ENCODE peak calls at places on chromosomes 13 and 19, in four cellular contexts. E is body of pancreas; X is HAP-1; N is stimulated activated CD4-positive, alpha-beta T cell treated with anti-CD3 and anti-CD28 coated beads, Interleukin-1b, Interleukin-23, amount 100 ng/mL, for 48 hours. T is an unnamed sample.

GRCh38 chr13:77521194-77521593 is 14.3 kb upstream of the SCEL start:
- DNase-seq in X (no peak), N (no peak), E (no peak), T (no peak)

GRCh38 chr19:33290956-33291622 is 11.2 kb downstream of the CEBPA start:
- DNase-seq in X (no peak), N (no peak), E (no peak), T (no peak)

GRCh38 chr13:32063622-32064233 is 32.2 kb downstream of the FRY start:
- DNase-seq in N (no peak), X (no peak), E (no peak), T (no peak)

GRCh38 chr13:32036762-32037161 is 5.2 kb downstream of the FRY start:
- DNase-seq in N (no peak), E (no peak), X (no peak), T (no peak)

GRCh38 chr19:8334458-8335342 is 8.4 kb downstream of the KANK3 start:
- DNase-seq in N (peak; percentile 33), E (peak; percentile 49), X (peak; percentile 41), T (peak; percentile 78)

GRCh38 chr13:22874839-22875238 is 305.9 kb upstream of the SGCG start:
- DNase-seq in X (no peak), N (no peak), E (no peak), T (no peak)

GRCh38 chr13:82717249-82717648 is 1165.0 kb downstream of the SLITRK1 start:
- DNase-seq in X (no peak), N (no peak), E (no peak), T (no peak)

GRCh38 chr13:113171250-113172125 is 13.0 kb downstream of the PROZ start:
- DNase-seq in X (no peak), E (no peak), N (no peak), T (no peak)

GRCh38 chr13:72129117-72129516 is 262.1 kb upstream of the DACH1 start:
- DNase-seq in X (no peak), N (no peak), E (no peak), T (no peak)

T was measured in A673.